ENCODE peak calls at places on chromosome 2, in five cellular contexts. Q is stimulated activated CD8-positive, alpha-beta memory T cell treated with anti-CD3 and anti-CD28 coated beads, Interleukin-4, amount 100 ng/mL, for 1 hour; W is occipital lobe; Z is chondrocyte; E is posterior vena cava. B is an unnamed sample.
A peak's percentile ranks its signal among the peaks of the same experiment; 100 is the strongest.

GRCh38 chr2:205730701-205731271 is 48.5 kb downstream of the NRP2 start:
- DNase-seq in Q (no peak), W (no peak), Z (no peak), E (no peak), B (no peak)

GRCh38 chr2:21267232-21267835 is 143.6 kb downstream of the TDRD15 start:
- DNase-seq in Q (no peak), W (no peak), Z (no peak), E (no peak), B (no peak)

GRCh38 chr2:230269715-230270114 is 44.2 kb downstream of the SP140 start:
- DNase-seq in Q (no peak), W (no peak), Z (no peak), E (no peak), B (no peak)

GRCh38 chr2:241363316-241363879 is 7.3 kb downstream of the FARP2 start:
- DNase-seq in Q (no peak), W (no peak), Z (no peak), E (no peak), B (no peak)

GRCh38 chr2:100875516-100876230 is 55.7 kb downstream of the NPAS2 start:
- DNase-seq in Q (no peak), W (no peak), Z (no peak), E (no peak), B (no peak)

GRCh38 chr2:118095610-118096009 is 7.3 kb downstream of the INSIG2 start:
- DNase-seq in Q (no peak), W (no peak), Z (no peak), E (no peak), B (no peak)

GRCh38 chr2:30155202-30155601 is 8.4 kb downstream of the YPEL5 start:
- DNase-seq in Q (no peak), W (no peak), Z (no peak), E (no peak), B (no peak)

GRCh38 chr2:203484266-203485112 is 50.6 kb downstream of the RAPH1 start:
- DNase-seq in Q (no peak), W (no peak), Z (no peak), E (no peak), B (no peak)

GRCh38 chr2:60550151-60550983 is 3.1 kb downstream of the BCL11A start:
- DNase-seq in Q (no peak), W (peak; percentile 66), Z (no peak), E (peak; percentile 81), B (no peak)

GRCh38 chr2:144996225-144996795 is 476.4 kb upstream of the ZEB2 start:
- DNase-seq in Q (no peak), W (no peak), Z (no peak), E (no peak), B (no peak)

GRCh38 chr2:69774984-69775982 is 33.3 kb downstream of the ANXA4 start:
- DNase-seq in Q (no peak), W (no peak), Z (no peak), E (no peak), B (no peak)

GRCh38 chr2:18833941-18834340 is 244.6 kb upstream of the NT5C1B start:
- DNase-seq in Q (no peak), W (no peak), Z (no peak), E (no peak), B (no peak)

GRCh38 chr2:58677763-58678162 is 436.6 kb upstream of the FANCL start:
- DNase-seq in Q (no peak), W (no peak), Z (no peak), E (no peak), B (no peak)

GRCh38 chr2:160308915-160309314 is 108.8 kb upstream of the ITGB6 start:
- DNase-seq in Q (no peak), W (no peak), Z (no peak), E (no peak), B (no peak)

GRCh38 chr2:7685342-7686015 is 768.3 kb downstream of the RNF144A start:
- DNase-seq in Q (no peak), W (no peak), Z (no peak), E (no peak), B (no peak)

B was measured in cerebellar nuclear complex.